ENCODE peak calls at places on chromosomes 2 and 18, in nine cellular contexts. One of them, this sample, is unnamed.

GRCh38 chr2:72263781-72264060 is 116.1 kb upstream of the CYP26B1 start:
- DNase-seq in HepG2: no peak
- DNase-seq in breast epithelium: no peak
- DNase-seq in H54: no peak
- DNase-seq in K562: no peak
- DNase-seq in tibial nerve: no peak
- DNase-seq in lower leg skin: no peak
- DNase-seq in upper lobe of left lung: no peak
- DNase-seq in adrenal gland: peak
- DNase-seq in this sample: no peak

GRCh38 chr18:5542393-5543035 is 1.3 kb downstream of the EPB41L3 start:
- DNase-seq in lower leg skin: no peak
- DNase-seq in breast epithelium: no peak
- DNase-seq in adrenal gland: peak
- DNase-seq in H54: no peak
- DNase-seq in upper lobe of left lung: no peak
- DNase-seq in HepG2: no peak
- DNase-seq in tibial nerve: no peak
- DNase-seq in K562: no peak
- DNase-seq in this sample: no peak

GRCh38 chr2:235996419-235996818 is 171.8 kb downstream of the GBX2 start:
- DNase-seq in upper lobe of left lung: no peak
- DNase-seq in adrenal gland: no peak
- DNase-seq in lower leg skin: no peak
- DNase-seq in HepG2: no peak
- DNase-seq in tibial nerve: no peak
- DNase-seq in K562: no peak
- DNase-seq in breast epithelium: no peak
- DNase-seq in H54: no peak
- DNase-seq in this sample: no peak

GRCh38 chr2:217520361-217521010 is 482.3 kb downstream of the TNS1 start:
- DNase-seq in adrenal gland: no peak
- DNase-seq in H54: no peak
- DNase-seq in tibial nerve: no peak
- DNase-seq in lower leg skin: no peak
- DNase-seq in HepG2: no peak
- DNase-seq in upper lobe of left lung: no peak
- DNase-seq in K562: no peak
- DNase-seq in breast epithelium: no peak
- DNase-seq in this sample: no peak

GRCh38 chr2:134917219-134917957 is 1.2 kb upstream of the CCNT2 start:
- DNase-seq in upper lobe of left lung: peak
- DNase-seq in HepG2: peak
- DNase-seq in H54: no peak
- DNase-seq in adrenal gland: peak
- DNase-seq in K562: peak
- DNase-seq in tibial nerve: no peak
- DNase-seq in breast epithelium: no peak
- DNase-seq in lower leg skin: peak
- DNase-seq in this sample: no peak

GRCh38 chr2:40240067-40240466 is 211.8 kb downstream of the SLC8A1 start:
- DNase-seq in HepG2: no peak
- DNase-seq in lower leg skin: peak
- DNase-seq in breast epithelium: no peak
- DNase-seq in upper lobe of left lung: no peak
- DNase-seq in K562: no peak
- DNase-seq in tibial nerve: peak
- DNase-seq in H54: no peak
- DNase-seq in adrenal gland: peak
- DNase-seq in this sample: no peak

GRCh38 chr2:100376836-100377235 is 40.6 kb downstream of the CHST10 start:
- DNase-seq in adrenal gland: no peak
- DNase-seq in tibial nerve: no peak
- DNase-seq in lower leg skin: no peak
- DNase-seq in upper lobe of left lung: no peak
- DNase-seq in K562: no peak
- DNase-seq in HepG2: no peak
- DNase-seq in H54: no peak
- DNase-seq in breast epithelium: no peak
- DNase-seq in this sample: no peak

GRCh38 chr18:26307161-26307773 is 81.0 kb downstream of the TAF4B start:
- DNase-seq in HepG2: peak
- DNase-seq in K562: peak
- DNase-seq in lower leg skin: no peak
- DNase-seq in breast epithelium: peak
- DNase-seq in H54: peak
- DNase-seq in tibial nerve: no peak
- DNase-seq in upper lobe of left lung: no peak
- DNase-seq in adrenal gland: no peak
- DNase-seq in this sample: peak

GRCh38 chr2:30306522-30306921 is 75.2 kb downstream of the LBH start:
- DNase-seq in H54: no peak
- DNase-seq in HepG2: no peak
- DNase-seq in upper lobe of left lung: no peak
- DNase-seq in breast epithelium: no peak
- DNase-seq in tibial nerve: no peak
- DNase-seq in K562: no peak
- DNase-seq in lower leg skin: no peak
- DNase-seq in adrenal gland: no peak
- DNase-seq in this sample: no peak

GRCh38 chr2:190947711-190948251 is 66.2 kb downstream of the STAT1 start:
- DNase-seq in K562: no peak
- DNase-seq in breast epithelium: no peak
- DNase-seq in upper lobe of left lung: no peak
- DNase-seq in H54: no peak
- DNase-seq in adrenal gland: no peak
- DNase-seq in HepG2: peak
- DNase-seq in lower leg skin: no peak
- DNase-seq in tibial nerve: no peak
- DNase-seq in this sample: peak

GRCh38 chr18:10497350-10497749 is 28.5 kb upstream of the NAPG start:
- DNase-seq in K562: no peak
- DNase-seq in HepG2: no peak
- DNase-seq in upper lobe of left lung: no peak
- DNase-seq in breast epithelium: no peak
- DNase-seq in H54: no peak
- DNase-seq in lower leg skin: no peak
- DNase-seq in adrenal gland: no peak
- DNase-seq in tibial nerve: no peak
- DNase-seq in this sample: no peak

GRCh38 chr2:127829845-127830246 is 18.9 kb upstream of the WDR33 start:
- DNase-seq in tibial nerve: no peak
- DNase-seq in adrenal gland: no peak
- DNase-seq in lower leg skin: no peak
- DNase-seq in upper lobe of left lung: no peak
- DNase-seq in H54: no peak
- DNase-seq in K562: no peak
- DNase-seq in breast epithelium: no peak
- DNase-seq in HepG2: no peak
- DNase-seq in this sample: no peak

GRCh38 chr2:117536139-117536538 is 278.4 kb upstream of the DDX18 start:
- DNase-seq in tibial nerve: no peak
- DNase-seq in breast epithelium: no peak
- DNase-seq in lower leg skin: no peak
- DNase-seq in adrenal gland: peak
- DNase-seq in K562: no peak
- DNase-seq in H54: no peak
- DNase-seq in HepG2: peak
- DNase-seq in upper lobe of left lung: no peak
- DNase-seq in this sample: no peak

GRCh38 chr2:60934153-60934722 is 52.9 kb downstream of the REL start:
- DNase-seq in lower leg skin: no peak
- DNase-seq in K562: no peak
- DNase-seq in breast epithelium: no peak
- DNase-seq in upper lobe of left lung: no peak
- DNase-seq in adrenal gland: no peak
- DNase-seq in H54: no peak
- DNase-seq in tibial nerve: no peak
- DNase-seq in HepG2: no peak
- DNase-seq in this sample: no peak

GRCh38 chr2:48551548-48551947 is 21.6 kb downstream of the STON1 start:
- DNase-seq in K562: no peak
- DNase-seq in HepG2: no peak
- DNase-seq in adrenal gland: no peak
- DNase-seq in lower leg skin: no peak
- DNase-seq in upper lobe of left lung: no peak
- DNase-seq in H54: no peak
- DNase-seq in tibial nerve: no peak
- DNase-seq in breast epithelium: peak
- DNase-seq in this sample: no peak

GRCh38 chr2:215432759-215433594 is 2.9 kb downstream of the FN1 start:
- DNase-seq in upper lobe of left lung: no peak
- DNase-seq in tibial nerve: no peak
- DNase-seq in H54: no peak
- DNase-seq in lower leg skin: no peak
- DNase-seq in HepG2: no peak
- DNase-seq in adrenal gland: no peak
- DNase-seq in breast epithelium: no peak
- DNase-seq in K562: no peak
- DNase-seq in this sample: no peak

GRCh38 chr2:222859786-222860726 is 780 bp upstream of the ACSL3 start:
- DNase-seq in lower leg skin: peak
- DNase-seq in tibial nerve: no peak
- DNase-seq in upper lobe of left lung: no peak
- DNase-seq in adrenal gland: peak
- DNase-seq in breast epithelium: peak
- DNase-seq in H54: peak
- DNase-seq in K562: peak
- DNase-seq in HepG2: peak
- DNase-seq in this sample: peak

DNA sequence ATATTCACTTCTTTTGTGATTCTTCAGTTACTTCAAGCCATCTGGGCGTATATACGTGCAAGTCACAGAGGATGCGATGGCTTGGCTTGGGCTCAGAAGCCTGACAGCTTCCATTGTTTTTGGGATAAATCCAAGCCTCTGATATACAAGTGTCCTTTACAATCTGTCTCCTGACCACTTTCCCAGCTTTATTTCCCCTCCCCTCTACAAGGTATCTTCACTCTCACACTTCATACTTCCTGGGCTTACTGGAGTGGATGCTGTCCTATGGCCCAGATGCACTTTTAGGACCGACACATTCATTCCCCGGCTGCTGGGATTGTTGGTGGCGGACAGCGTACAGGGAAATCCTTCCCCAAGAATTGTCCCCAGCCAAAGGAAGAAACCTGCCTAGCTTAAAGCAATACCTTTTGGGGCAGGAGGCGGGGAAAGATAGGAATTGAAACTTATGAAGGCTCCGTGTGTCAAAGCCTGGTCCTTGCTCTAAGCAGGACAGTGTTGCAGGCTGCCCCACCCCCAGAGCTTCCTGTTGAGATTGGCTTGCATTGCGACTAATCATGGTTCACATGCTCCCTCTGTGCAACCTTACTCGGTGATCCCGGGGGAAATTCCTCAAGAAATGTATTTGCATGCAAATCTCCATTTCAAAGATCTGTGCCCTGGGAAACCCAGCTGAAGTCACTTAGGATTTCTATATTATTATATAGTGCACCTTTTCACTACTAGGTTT is 802.9 kb upstream of the ID2 start:
- DNase-seq in lower leg skin: no peak
- DNase-seq in upper lobe of left lung: no peak
- DNase-seq in HepG2: no peak
- DNase-seq in breast epithelium: no peak
- DNase-seq in K562: no peak
- DNase-seq in tibial nerve: no peak
- DNase-seq in H54: no peak
- DNase-seq in adrenal gland: no peak
- DNase-seq in this sample: no peak
- TF ChIP-seq POLR2A in lower leg skin: no peak
- TF ChIP-seq POLR2A in upper lobe of left lung: no peak
- TF ChIP-seq POLR2A in HepG2: no peak
- TF ChIP-seq POLR2A in breast epithelium: no peak
- TF ChIP-seq POLR2A in K562: no peak
- TF ChIP-seq POLR2A in tibial nerve: no peak
- TF ChIP-seq POLR2A in H54: no peak
- TF ChIP-seq POLR2A in adrenal gland: no peak
- TF ChIP-seq POLR2A in this sample: no peak

DNA sequence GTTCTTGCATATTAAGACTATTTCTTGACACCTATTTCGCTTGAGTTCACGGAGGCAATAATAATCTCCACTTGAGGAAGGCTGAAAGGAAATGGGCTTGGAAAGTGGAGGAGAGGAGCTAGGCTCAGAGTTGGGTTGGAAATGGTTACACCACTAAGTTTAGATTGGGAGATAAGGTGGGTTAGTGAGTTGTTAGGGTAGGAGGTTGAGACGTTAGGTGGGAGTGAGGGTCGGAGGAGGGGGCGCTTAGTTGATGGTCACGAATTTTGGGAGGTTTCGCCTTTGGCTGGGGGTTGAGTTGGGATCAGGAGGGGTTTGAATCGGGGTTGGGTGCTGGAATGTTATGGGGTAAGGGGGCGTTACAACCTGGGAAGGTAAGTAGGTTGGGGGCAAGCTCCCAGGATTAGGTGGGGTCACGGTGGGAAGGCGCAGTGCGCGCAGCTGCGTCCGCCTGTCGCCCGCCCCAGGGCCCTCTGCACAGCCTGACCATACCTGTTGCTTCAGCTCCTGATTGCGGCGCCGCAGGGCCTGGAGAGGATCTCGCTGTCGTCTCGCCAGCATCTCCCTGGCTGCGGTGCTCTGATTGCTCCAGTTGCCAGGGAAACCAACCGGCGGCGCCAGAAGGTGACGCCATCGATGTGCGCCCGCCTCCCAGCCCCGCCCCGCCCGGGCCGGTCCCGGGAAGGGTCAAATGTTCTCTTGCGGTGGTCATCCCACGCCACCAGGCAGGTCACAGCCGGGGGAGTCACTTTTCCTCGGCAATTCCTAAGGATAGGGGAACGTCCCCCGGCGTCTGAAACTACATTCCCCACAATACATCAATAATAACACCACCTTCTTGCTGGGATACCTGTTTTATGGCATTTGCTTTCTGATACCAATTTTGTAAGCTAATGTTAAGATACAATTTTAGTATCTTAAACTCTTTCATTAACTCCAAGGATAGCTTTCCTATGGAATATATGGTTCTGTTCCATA is at the start of gene NPHP1:
- DNase-seq in upper lobe of left lung: peak
- DNase-seq in tibial nerve: peak
- DNase-seq in lower leg skin: peak
- DNase-seq in H54: peak
- DNase-seq in K562: peak
- DNase-seq in breast epithelium: peak
- DNase-seq in adrenal gland: peak
- DNase-seq in HepG2: peak
- DNase-seq in this sample: peak
- TF ChIP-seq POLR2A in upper lobe of left lung: peak
- TF ChIP-seq POLR2A in tibial nerve: no peak
- TF ChIP-seq POLR2A in lower leg skin: no peak
- TF ChIP-seq POLR2A in H54: peak
- TF ChIP-seq POLR2A in K562: peak
- TF ChIP-seq POLR2A in breast epithelium: no peak
- TF ChIP-seq POLR2A in adrenal gland: peak
- TF ChIP-seq POLR2A in HepG2: peak
- TF ChIP-seq POLR2A in this sample: peak

GRCh38 chr18:75211721-75212625 is 1.4 kb downstream of the TSHZ1 start:
- DNase-seq in tibial nerve: no peak
- DNase-seq in breast epithelium: no peak
- DNase-seq in upper lobe of left lung: peak
- DNase-seq in HepG2: peak
- DNase-seq in K562: peak
- DNase-seq in H54: no peak
- DNase-seq in adrenal gland: peak
- DNase-seq in lower leg skin: no peak
- DNase-seq in this sample: peak
- TF ChIP-seq POLR2A in tibial nerve: no peak
- TF ChIP-seq POLR2A in breast epithelium: no peak
- TF ChIP-seq POLR2A in upper lobe of left lung: no peak
- TF ChIP-seq POLR2A in HepG2: no peak
- TF ChIP-seq POLR2A in K562: no peak
- TF ChIP-seq POLR2A in H54: no peak
- TF ChIP-seq POLR2A in adrenal gland: peak
- TF ChIP-seq POLR2A in lower leg skin: no peak
- TF ChIP-seq POLR2A in this sample: no peak

GRCh38 chr18:33116376-33116775 is 324.1 kb downstream of the CCDC178 start:
- DNase-seq in H54: no peak
- DNase-seq in lower leg skin: no peak
- DNase-seq in tibial nerve: no peak
- DNase-seq in adrenal gland: no peak
- DNase-seq in breast epithelium: no peak
- DNase-seq in K562: no peak
- DNase-seq in upper lobe of left lung: no peak
- DNase-seq in HepG2: no peak
- DNase-seq in this sample: no peak
- TF ChIP-seq POLR2A in H54: no peak
- TF ChIP-seq POLR2A in lower leg skin: no peak
- TF ChIP-seq POLR2A in tibial nerve: no peak
- TF ChIP-seq POLR2A in adrenal gland: no peak
- TF ChIP-seq POLR2A in breast epithelium: no peak
- TF ChIP-seq POLR2A in K562: no peak
- TF ChIP-seq POLR2A in upper lobe of left lung: no peak
- TF ChIP-seq POLR2A in HepG2: no peak
- TF ChIP-seq POLR2A in this sample: no peak